ENCODE peak calls at places on chromosomes 3 and 15, in seven cellular contexts. B is psoas muscle; V is GM23338; X is K562; D is heart right ventricle; Y is cardiac muscle cell; K is CD4-positive, alpha-beta memory T cell. I is an unnamed sample.
A peak's percentile ranks its signal among the peaks of the same experiment; 100 is the strongest.

GRCh38 chr3:182683335-182684257 is 109.7 kb upstream of the ATP11B start:
- DNase-seq in B (peak; percentile 24), V (peak; percentile 86), X (peak; percentile 67), D (peak; percentile 40), Y (peak; percentile 82), K (peak; percentile 57), I (no peak)

GRCh38 chr3:154889227-154889634 is 190.9 kb upstream of the MME start:
- DNase-seq in B (no peak), V (no peak), X (no peak), D (no peak), Y (no peak), K (no peak), I (no peak)

GRCh38 chr15:48592929-48593328 is 52.6 kb downstream of the FBN1 start:
- DNase-seq in B (no peak), V (no peak), X (no peak), D (no peak), Y (no peak), K (no peak), I (no peak)

GRCh38 chr3:196055683-196056270 is 26.1 kb downstream of the TFRC start:
- DNase-seq in B (peak; percentile 45), V (no peak), X (no peak), D (no peak), Y (no peak), K (no peak), I (no peak)

GRCh38 chr3:53694648-53695356 is 151.4 kb downstream of the CHDH start:
- DNase-seq in B (no peak), V (no peak), X (no peak), D (no peak), Y (no peak), K (no peak), I (no peak)

GRCh38 chr3:4306860-4307259 is 3.7 kb downstream of the SETMAR start:
- DNase-seq in B (no peak), V (no peak), X (no peak), D (no peak), Y (no peak), K (no peak), I (no peak)

GRCh38 chr3:139745831-139746230 is 68.1 kb upstream of the NMNAT3 start:
- DNase-seq in B (no peak), V (no peak), X (no peak), D (no peak), Y (peak; percentile 34), K (no peak), I (no peak)

GRCh38 chr3:56799251-56799882 is 2.4 kb downstream of the ARHGEF3 start:
- DNase-seq in B (no peak), V (peak; percentile 81), X (peak; percentile 26), D (no peak), Y (peak; percentile 59), K (peak; percentile 82), I (no peak)

GRCh38 chr3:194070634-194071409 is 65.1 kb upstream of the HES1 start:
- DNase-seq in B (peak; percentile 90), V (peak; percentile 73), X (peak; percentile 93), D (peak; percentile 84), Y (peak; percentile 93), K (peak; percentile 51), I (peak; percentile 89)

GRCh38 chr3:102398196-102398595 is 36.6 kb upstream of the ZPLD1 start:
- DNase-seq in B (no peak), V (no peak), X (no peak), D (no peak), Y (no peak), K (no peak), I (no peak)

GRCh38 chr15:87672309-87672897 is 584.1 kb downstream of the NTRK3 start:
- DNase-seq in B (no peak), V (peak; percentile 79), X (peak; percentile 31), D (peak; percentile 23), Y (peak; percentile 35), K (no peak), I (no peak)

GRCh38 chr15:97077930-97078329 is 747.4 kb downstream of the NR2F2 start:
- DNase-seq in B (no peak), V (no peak), X (no peak), D (no peak), Y (no peak), K (no peak), I (no peak)

GRCh38 chr15:92413511-92413910 is 19.8 kb downstream of the ST8SIA2 start:
- DNase-seq in B (no peak), V (no peak), X (no peak), D (no peak), Y (no peak), K (no peak), I (no peak)

GRCh38 chr3:191774485-191774884 is 313.5 kb downstream of the PYDC2 start:
- DNase-seq in B (no peak), V (no peak), X (no peak), D (no peak), Y (no peak), K (no peak), I (no peak)

GRCh38 chr3:191775451-191776233 is 314.7 kb downstream of the PYDC2 start:
- DNase-seq in B (no peak), V (no peak), X (no peak), D (no peak), Y (no peak), K (no peak), I (peak; percentile 59)
- H3K27ac ChIP-seq in B (no peak overlapping the region), V (no peak overlapping the region), X (no peak overlapping the region), D (no peak overlapping the region), Y (no peak overlapping the region), K (no peak overlapping the region), I (peak overlapping the region; percentile 89)

DNA sequence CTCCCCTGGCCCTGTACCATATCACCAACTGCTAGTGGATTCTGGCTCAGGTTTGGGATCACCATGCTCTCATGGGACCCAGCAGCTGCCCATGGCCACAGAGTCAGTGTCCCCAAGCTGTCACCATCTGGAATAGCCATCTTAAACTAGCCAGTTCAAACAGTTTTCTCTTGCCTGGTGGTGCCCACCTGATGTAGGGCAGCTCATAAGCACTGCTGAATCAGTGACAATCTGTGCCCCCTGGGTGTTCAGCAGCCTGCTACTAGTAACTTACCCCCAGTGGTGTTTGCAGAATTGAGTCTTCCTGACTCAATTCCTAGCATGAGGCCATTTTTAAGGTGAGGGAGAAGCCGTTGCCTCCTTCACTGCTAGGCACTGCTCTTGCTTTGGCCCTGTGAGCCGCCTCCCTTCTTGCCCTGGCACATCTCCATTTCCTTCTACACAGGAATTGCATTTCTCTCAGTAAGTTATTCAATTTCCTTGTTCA is 7.9 kb downstream of the RPSA start:
- DNase-seq in B (no peak), V (no peak), X (no peak), D (no peak), Y (no peak), K (no peak), I (no peak)
- H3K27ac ChIP-seq in B (no peak overlapping the region), V (peak overlapping the region; percentile 80), X (peak overlapping the region; percentile 45), D (no peak overlapping the region), Y (peak overlapping the region; percentile 41), K (no peak overlapping the region), I (peak overlapping the region; percentile 45)

DNA sequence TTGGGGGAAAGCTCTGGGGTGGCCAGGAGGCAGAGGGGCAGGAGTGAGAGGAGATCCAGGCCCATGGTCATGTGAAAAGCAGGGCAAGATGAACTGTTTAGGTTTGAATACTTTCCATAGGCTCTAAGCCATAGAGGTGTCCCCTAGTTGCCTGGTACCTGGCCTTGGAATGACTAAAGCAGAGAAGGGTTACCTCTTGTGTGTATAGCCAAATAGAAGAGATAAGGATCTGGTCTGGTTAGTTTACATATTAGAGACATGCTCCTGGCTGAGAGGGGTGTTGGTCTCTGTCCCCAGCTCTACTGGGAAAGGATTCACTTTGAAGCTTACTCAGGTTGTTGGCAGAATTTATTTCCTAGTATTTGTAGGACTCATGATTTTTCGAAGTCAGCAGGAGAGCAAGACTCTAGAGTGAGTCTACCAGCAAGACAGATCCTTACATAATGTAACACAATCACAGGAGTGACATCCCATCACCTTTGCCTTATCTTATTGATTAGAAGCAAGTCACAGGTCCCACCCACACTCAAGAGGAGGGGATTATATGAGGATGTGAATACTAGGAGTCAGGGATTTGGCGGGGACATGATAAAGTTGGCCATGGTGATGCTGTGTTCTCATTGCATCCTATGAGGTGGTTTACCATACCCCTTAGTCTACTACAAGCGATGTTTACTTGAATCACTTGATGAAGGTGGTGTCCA is 11.4 kb upstream of the TM4SF1 start:
- DNase-seq in B (no peak), V (no peak), X (no peak), D (no peak), Y (no peak), K (no peak), I (no peak)
- H3K27ac ChIP-seq in B (no peak overlapping the region), V (no peak overlapping the region), X (no peak overlapping the region), D (peak overlapping the region; percentile 35), Y (no peak overlapping the region), K (no peak overlapping the region), I (peak overlapping the region; percentile 96)

DNA sequence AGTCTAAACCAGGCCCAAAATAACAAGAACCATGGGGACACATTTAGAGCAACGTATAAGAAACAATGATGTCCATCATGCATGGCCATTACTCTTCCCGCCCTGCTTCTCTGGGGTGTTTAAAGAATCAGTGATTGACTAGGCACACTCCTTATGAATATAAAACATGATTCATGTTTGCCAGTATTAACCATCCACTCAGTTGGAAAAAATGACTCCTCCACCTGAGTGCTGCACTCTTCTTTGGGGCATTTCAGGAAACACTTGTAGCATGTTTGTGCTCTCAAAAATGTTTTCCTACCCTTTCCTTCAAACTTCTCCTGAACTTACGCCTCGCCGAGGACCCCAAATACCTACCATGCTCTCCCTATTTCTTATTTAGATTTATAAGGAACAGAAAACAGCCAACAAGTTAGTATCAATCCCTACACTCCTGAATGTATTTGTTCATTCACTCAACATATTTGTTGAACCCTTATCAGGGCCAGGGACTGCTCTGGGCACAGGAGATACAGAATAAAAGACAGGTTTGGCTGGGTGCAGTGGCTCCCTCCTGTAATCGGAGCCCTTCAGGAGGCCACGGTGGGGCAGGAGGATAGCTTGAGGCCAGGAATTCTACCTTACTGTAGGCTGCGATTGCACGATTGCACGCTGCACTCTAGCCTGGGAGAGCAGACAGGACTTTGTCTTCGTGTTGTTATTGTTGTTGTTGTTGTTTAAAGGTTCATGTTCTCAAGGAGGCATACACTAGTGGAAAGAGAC is 137.0 kb downstream of the TMCO5A start:
- DNase-seq in B (no peak), V (no peak), X (no peak), D (no peak), Y (no peak), K (no peak), I (no peak)
- H3K27ac ChIP-seq in B (no peak overlapping the region), V (no peak overlapping the region), X (no peak overlapping the region), D (peak overlapping the region; percentile 85), Y (no peak overlapping the region), K (no peak overlapping the region), I (peak overlapping the region; percentile 79)

DNA sequence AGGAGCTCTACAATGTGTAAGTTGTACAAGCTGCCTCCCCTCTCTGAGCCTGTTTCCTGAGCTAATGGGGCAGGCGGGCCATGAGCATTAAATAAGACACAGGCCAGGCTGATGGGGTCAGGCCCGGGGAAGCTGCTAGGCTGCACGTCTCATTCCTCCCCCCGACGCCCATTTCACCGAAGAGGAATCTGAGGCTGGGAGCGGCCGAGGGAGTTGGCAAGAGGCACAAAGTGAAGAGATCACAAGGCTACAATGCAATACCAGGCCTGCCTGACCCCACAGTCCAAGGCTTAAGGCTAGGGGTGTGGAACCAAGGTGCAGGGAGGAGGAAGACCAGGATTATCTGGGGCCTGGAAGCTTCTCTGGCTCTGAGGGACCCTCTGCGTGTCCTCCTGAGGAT is 19.4 kb downstream of the PLXND1 start:
- DNase-seq in B (peak; percentile 62), V (no peak), X (no peak), D (no peak), Y (no peak), K (no peak), I (no peak)
- H3K27ac ChIP-seq in B (no peak overlapping the region), V (no peak overlapping the region), X (no peak overlapping the region), D (peak overlapping the region; percentile 6), Y (no peak overlapping the region), K (no peak overlapping the region), I (no peak overlapping the region)